ENCODE peak calls at places on chromosomes 1 and 21, in five cellular contexts. N is brain microvascular endothelial cell, J is neuronal stem cell, Q is suprapubic skin, U is psoas muscle. I is an unnamed sample.

GRCh38 chr1:30134466-30135217 is 588.7 kb downstream of the MATN1 start:
- DNase-seq in N (no peak), J (no peak), Q (peak), U (no peak), I (no peak)

GRCh38 chr1:199549424-199549823 is 478.1 kb upstream of the NR5A2 start:
- DNase-seq in N (peak), J (no peak), Q (no peak), U (no peak), I (no peak)

GRCh38 chr1:145871994-145872411 is 13.1 kb upstream of the PIAS3 start:
- DNase-seq in N (no peak), J (no peak), Q (no peak), U (peak), I (no peak)

GRCh38 chr1:192977089-192977706 is 82.0 kb downstream of the UCHL5 start:
- DNase-seq in N (no peak), J (no peak), Q (no peak), U (no peak), I (no peak)

GRCh38 chr21:44975720-44976555 is 36.1 kb downstream of the SLX9 start:
- DNase-seq in N (no peak), J (no peak), Q (no peak), U (no peak), I (no peak)

GRCh38 chr1:203271018-203271743 is 34.1 kb upstream of the BTG2 start:
- DNase-seq in N (peak), J (no peak), Q (no peak), U (no peak), I (peak)

GRCh38 chr1:167554028-167554779 is 642 bp upstream of the CREG1 start:
- DNase-seq in N (no peak), J (no peak), Q (no peak), U (no peak), I (no peak)

GRCh38 chr1:56139786-56140185 is 439.6 kb downstream of the PLPP3 start:
- DNase-seq in N (no peak), J (no peak), Q (no peak), U (no peak), I (no peak)

GRCh38 chr1:184698001-184698400 is 56.7 kb downstream of the EDEM3 start:
- DNase-seq in N (no peak), J (no peak), Q (no peak), U (no peak), I (no peak)

GRCh38 chr1:209884665-209885117 is 53.3 kb upstream of the SYT14 start:
- DNase-seq in N (peak), J (no peak), Q (no peak), U (peak), I (peak)

GRCh38 chr1:84298688-84299535 is 2.6 kb upstream of the SAMD13 start:
- DNase-seq in N (no peak), J (no peak), Q (peak), U (peak), I (peak)

GRCh38 chr1:36400825-36401601 is 3.3 kb upstream of the LSM10 start:
- DNase-seq in N (peak), J (peak), Q (peak), U (peak), I (peak)

GRCh38 chr1:32647308-32648134 is 2.8 kb downstream of the ZBTB8OS start:
- DNase-seq in N (no peak), J (no peak), Q (no peak), U (no peak), I (no peak)

GRCh38 chr1:156499703-156500577 is 635 bp downstream of the MEF2D start:
- DNase-seq in N (no peak), J (no peak), Q (no peak), U (peak), I (peak)

GRCh38 chr1:185991266-185991665 is 257.1 kb downstream of the HMCN1 start:
- DNase-seq in N (no peak), J (no peak), Q (no peak), U (no peak), I (no peak)

GRCh38 chr21:18170221-18170620 is 74.4 kb upstream of the CHODL start:
- DNase-seq in N (no peak), J (no peak), Q (no peak), U (no peak), I (no peak)

GRCh38 chr1:37317870-37318431 is 156.4 kb upstream of the ZC3H12A start:
- DNase-seq in N (no peak), J (no peak), Q (no peak), U (no peak), I (no peak)

GRCh38 chr1:146007048-146007784 is 10.8 kb upstream of the TXNIP start:
- DNase-seq in N (peak), J (peak), Q (no peak), U (no peak), I (peak)

GRCh38 chr1:108071601-108072000 is 106.6 kb upstream of the VAV3 start:
- DNase-seq in N (no peak), J (no peak), Q (no peak), U (no peak), I (no peak)

GRCh38 chr1:183206538-183207117 is 20.6 kb downstream of the LAMC2 start:
- DNase-seq in N (no peak), J (no peak), Q (no peak), U (no peak), I (no peak)

GRCh38 chr21:20443558-20444155 is 554.6 kb upstream of the NCAM2 start:
- DNase-seq in N (no peak), J (peak), Q (no peak), U (no peak), I (peak)

GRCh38 chr1:109764561-109765482 is 1.1 kb upstream of the EPS8L3 start:
- DNase-seq in N (no peak), J (no peak), Q (peak), U (no peak), I (no peak)

GRCh38 chr21:25458484-25458883 is 148.8 kb downstream of the MRPL39 start:
- DNase-seq in N (no peak), J (no peak), Q (no peak), U (no peak), I (no peak)

GRCh38 chr1:221723918-221724263 is 18.0 kb downstream of the DUSP10 start:
- DNase-seq in N (no peak), J (no peak), Q (no peak), U (no peak), I (no peak)

GRCh38 chr1:21937372-21938121 is 437 bp upstream of the HSPG2 start:
- DNase-seq in N (peak), J (peak), Q (no peak), U (peak), I (peak)

GRCh38 chr1:232226197-232226681 is 403.7 kb downstream of the SIPA1L2 start:
- DNase-seq in N (peak), J (peak), Q (no peak), U (no peak), I (peak)

GRCh38 chr1:231020816-231021215 is 19.2 kb downstream of the FAM89A start:
- DNase-seq in N (peak), J (no peak), Q (no peak), U (no peak), I (peak)

GRCh38 chr1:229430761-229431269 is 3.1 kb downstream of the ACTA1 start:
- DNase-seq in N (peak), J (peak), Q (no peak), U (peak), I (peak)

GRCh38 chr1:37089750-37090149 is 55.4 kb upstream of the GRIK3 start:
- DNase-seq in N (no peak), J (no peak), Q (no peak), U (no peak), I (no peak)

GRCh38 chr1:15950763-15951295 is 25.1 kb downstream of the ZBTB17 start:
- DNase-seq in N (no peak), J (no peak), Q (no peak), U (no peak), I (peak)

GRCh38 chr1:246434335-246434734 is 72.7 kb downstream of the SMYD3 start:
- DNase-seq in N (no peak), J (no peak), Q (no peak), U (no peak), I (no peak)

DNA sequence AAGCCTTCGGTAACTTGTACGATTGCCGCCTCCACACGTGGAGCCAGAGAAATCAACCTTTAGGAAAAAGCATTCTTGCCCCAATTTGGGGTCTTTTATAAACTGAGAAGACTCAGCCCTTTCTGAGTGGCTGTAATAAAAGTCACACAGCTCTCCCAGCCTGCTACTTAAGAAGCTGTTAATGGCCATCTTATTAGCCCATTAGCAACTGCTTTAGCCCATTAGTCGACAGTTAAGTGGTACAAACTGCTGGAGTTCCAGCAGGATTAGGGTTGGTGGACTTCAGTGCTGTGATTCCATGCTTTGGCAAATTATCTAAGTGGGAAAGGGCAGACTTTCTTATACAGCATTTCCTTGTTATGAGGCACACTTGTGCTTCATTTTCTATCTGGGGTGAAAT is 461.3 kb downstream of the RPS6KC1 start:
- DNase-seq in N (no peak), J (no peak), Q (no peak), U (no peak), I (no peak)
- H3K4me3 ChIP-seq in N (no peak), J (no peak), Q (no peak), U (no peak), I (no peak)

GRCh38 chr1:51235611-51236547 is at the start of gene RNF11:
- DNase-seq in N (peak), J (peak), Q (peak), U (peak), I (peak)

GRCh38 chr1:51237714-51238403 is 1.8 kb downstream of the RNF11 start:
- DNase-seq in N (peak), J (peak), Q (no peak), U (no peak), I (peak)

GRCh38 chr1:51236548-51237312 is 657 bp downstream of the RNF11 start:
- DNase-seq in N (peak), J (peak), Q (no peak), U (peak), I (peak)

GRCh38 chr1:51237313-51237700 is 1.2 kb downstream of the RNF11 start:
- DNase-seq in N (no peak), J (no peak), Q (no peak), U (no peak), I (no peak)

GRCh38 chr1:51234721-51235425 is 1.2 kb upstream of the RNF11 start:
- DNase-seq in N (peak), J (no peak), Q (no peak), U (peak), I (peak)
- H3K4me3 ChIP-seq in N (no peak), J (no peak), Q (peak), U (peak), I (peak)

DNA sequence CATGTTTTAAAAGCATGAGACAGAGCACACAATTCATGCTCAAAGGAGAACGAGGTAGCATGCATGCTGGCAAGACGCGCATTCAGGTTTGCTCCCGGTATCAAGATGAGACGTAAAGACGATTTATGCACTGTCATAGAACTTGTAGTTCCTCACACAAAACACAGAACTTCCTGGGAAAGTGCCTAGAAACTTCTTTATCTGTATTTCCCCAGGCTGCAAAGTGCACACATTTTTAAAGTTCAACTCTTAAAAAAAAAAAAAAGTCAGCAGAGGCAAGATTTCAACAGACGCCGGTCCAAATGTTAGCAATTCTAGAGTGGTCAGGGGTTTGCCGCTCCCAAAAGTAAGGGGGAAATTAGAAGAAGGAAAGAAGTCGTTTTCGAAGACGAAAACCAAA is 83.8 kb downstream of the TM2D1 start:
- DNase-seq in N (no peak), J (no peak), Q (no peak), U (no peak), I (no peak)
- H3K4me3 ChIP-seq in N (no peak), J (no peak), Q (peak), U (peak), I (no peak)

GRCh38 chr1:165217958-165218357 is 138.6 kb downstream of the LMX1A start:
- DNase-seq in N (no peak), J (no peak), Q (no peak), U (no peak), I (no peak)
- H3K4me3 ChIP-seq in N (no peak), J (no peak), Q (no peak), U (no peak), I (no peak)

GRCh38 chr1:217135569-217135915 is 412.3 kb upstream of the ESRRG start:
- DNase-seq in N (no peak), J (no peak), Q (no peak), U (no peak), I (no peak)
- H3K4me3 ChIP-seq in N (peak), J (peak), Q (peak), U (peak), I (no peak)

GRCh38 chr1:173663159-173663558 is 6.5 kb downstream of the ANKRD45 start:
- DNase-seq in N (no peak), J (no peak), Q (no peak), U (no peak), I (no peak)
- H3K4me3 ChIP-seq in N (no peak), J (no peak), Q (no peak), U (no peak), I (no peak)

GRCh38 chr1:235105051-235106043 is 23.3 kb downstream of the TOMM20 start:
- DNase-seq in N (no peak), J (no peak), Q (no peak), U (no peak), I (no peak)
- H3K4me3 ChIP-seq in N (no peak), J (no peak), Q (no peak), U (no peak), I (no peak)

DNA sequence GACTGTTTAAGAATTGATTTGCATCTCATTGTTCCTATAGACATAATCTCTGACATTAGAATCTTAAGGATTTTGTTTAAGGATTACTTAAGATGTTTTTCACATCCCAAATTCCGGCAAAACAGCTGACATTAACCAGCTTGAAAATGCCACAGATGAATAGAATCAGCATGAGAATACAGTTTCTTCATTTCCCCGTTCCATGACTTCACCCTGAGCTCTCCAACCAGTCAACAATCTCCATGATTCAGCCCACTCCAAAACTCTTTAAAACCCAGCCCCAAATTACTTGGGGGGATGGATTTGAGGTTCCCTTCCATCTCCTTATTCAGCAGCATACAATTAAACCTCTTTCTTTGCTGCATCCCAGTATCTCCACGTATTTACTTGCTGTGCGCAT is 201.0 kb downstream of the LYPLAL1 start:
- DNase-seq in N (no peak), J (no peak), Q (no peak), U (no peak), I (no peak)
- H3K4me3 ChIP-seq in N (no peak), J (no peak), Q (no peak), U (no peak), I (no peak)

GRCh38 chr1:19645544-19646252 is 1.6 kb downstream of the NBL1 start:
- DNase-seq in N (no peak), J (no peak), Q (no peak), U (no peak), I (no peak)
- H3K4me3 ChIP-seq in N (peak), J (no peak), Q (peak), U (peak), I (peak)

GRCh38 chr1:1538989-1539309 is 1.5 kb downstream of the TMEM240 start:
- DNase-seq in N (no peak), J (no peak), Q (no peak), U (no peak), I (no peak)
- H3K4me3 ChIP-seq in N (peak), J (no peak), Q (peak), U (peak), I (peak)

I was measured in A673.